ENCODE peak calls at places on chromosome 22, in six cellular contexts. D is foreskin fibroblast; I is coronary artery; P is tibial artery; B is activated CD8-positive, alpha-beta T cell treated with anti-CD3 and anti-CD28 coated beads for 36 hours; R is neural crest cell. G is an unnamed sample.

GRCh38 chr22:46801331-46801811 is 38.9 kb downstream of the TBC1D22A start:
- DNase-seq in P (peak), D (no peak), B (no peak), R (no peak), I (no peak), G (no peak)

GRCh38 chr22:30198152-30198845 is 48.3 kb downstream of the LIF start:
- DNase-seq in B (no peak), R (no peak), D (no peak), P (no peak), I (no peak), G (no peak)

GRCh38 chr22:20741634-20742581 is 32.0 kb upstream of the SERPIND1 start:
- DNase-seq in B (peak), D (peak), I (no peak), R (no peak), P (no peak), G (no peak)

GRCh38 chr22:22576244-22576988 is 17.4 kb upstream of the PRAME start:
- DNase-seq in D (peak), R (peak), I (no peak), B (peak), P (no peak), G (no peak)

GRCh38 chr22:48957987-48958321 is 869.7 kb downstream of the BRD1 start:
- DNase-seq in P (no peak), I (peak), D (no peak), R (no peak), B (no peak), G (peak)

GRCh38 chr22:24046024-24046423 is 34.9 kb downstream of the CABIN1 start:
- DNase-seq in R (no peak), P (no peak), I (peak), D (no peak), B (no peak), G (no peak)

GRCh38 chr22:48885919-48886305 is 941.8 kb downstream of the BRD1 start:
- DNase-seq in D (no peak), R (no peak), I (peak), B (no peak), P (peak), G (no peak)

GRCh38 chr22:24105661-24106060 is 75.6 kb upstream of the SUSD2 start:
- DNase-seq in I (no peak), D (no peak), B (no peak), P (no peak), R (no peak), G (no peak)

GRCh38 chr22:46107089-46107664 is 43.1 kb upstream of the PPARA start:
- DNase-seq in B (no peak), I (no peak), P (peak), D (no peak), R (no peak), G (no peak)

GRCh38 chr22:27231266-27231665 is 570.3 kb downstream of the MN1 start:
- DNase-seq in R (no peak), P (peak), I (peak), D (no peak), B (no peak), G (no peak)

GRCh38 chr22:50613291-50613981 is 12.8 kb downstream of the MAPK8IP2 start:
- DNase-seq in D (no peak), R (no peak), I (no peak), P (peak), B (no peak), G (no peak)

GRCh38 chr22:33013051-33013450 is 45.1 kb downstream of the SYN3 start:
- DNase-seq in D (no peak), R (no peak), I (no peak), B (no peak), P (no peak), G (no peak)

GRCh38 chr22:46128606-46129005 is 21.7 kb upstream of the PPARA start:
- DNase-seq in B (no peak), D (no peak), I (no peak), P (no peak), R (no peak), G (no peak)

GRCh38 chr22:36368359-36368983 is 19.3 kb downstream of the MYH9 start:
- DNase-seq in P (no peak), I (no peak), B (peak), D (peak), R (no peak), G (no peak)
- TF ChIP-seq CTCF in P (no peak), I (no peak), B (peak), D (peak), R (peak), G (peak)

DNA sequence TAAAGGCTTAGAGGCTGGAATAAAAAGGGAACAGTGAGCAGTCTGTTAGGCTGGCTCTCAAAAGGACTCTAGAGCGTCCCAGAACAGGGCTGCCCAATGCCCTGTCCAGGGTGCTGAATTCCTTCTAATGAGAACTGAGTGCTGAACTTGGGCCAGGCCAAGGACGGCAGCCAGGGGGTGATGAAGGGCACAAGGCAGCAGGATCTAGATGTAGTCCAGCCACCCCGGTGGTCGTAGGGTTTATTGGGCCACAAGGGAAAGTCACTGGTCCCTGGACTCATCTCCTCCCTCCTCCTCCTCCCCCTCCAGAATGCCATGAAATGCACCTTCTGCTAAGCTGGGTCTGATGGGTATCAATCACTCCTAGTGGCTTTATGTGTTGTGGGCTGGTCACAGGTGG is 19.2 kb downstream of the NPTXR start:
- DNase-seq in B (peak), R (peak), I (no peak), P (no peak), D (peak), G (no peak)
- TF ChIP-seq CTCF in B (no peak), R (peak), I (no peak), P (no peak), D (peak), G (peak)

GRCh38 chr22:35335936-35336781 is 36.5 kb downstream of the TOM1 start:
- DNase-seq in B (no peak), D (no peak), I (no peak), P (no peak), R (no peak), G (no peak)

GRCh38 chr22:35334010-35334409 is 34.3 kb downstream of the TOM1 start:
- DNase-seq in R (no peak), D (no peak), B (peak), I (no peak), P (no peak), G (no peak)

GRCh38 chr22:35341090-35341874 is 39.6 kb upstream of the HMOX1 start:
- DNase-seq in B (no peak), P (no peak), I (no peak), D (no peak), R (no peak), G (no peak)

GRCh38 chr22:35335468-35335867 is 35.8 kb downstream of the TOM1 start:
- DNase-seq in I (no peak), D (no peak), R (no peak), B (no peak), P (no peak), G (no peak)

GRCh38 chr22:35337932-35338331 is 38.2 kb downstream of the TOM1 start:
- DNase-seq in B (peak), D (no peak), R (no peak), P (no peak), I (no peak), G (no peak)
- TF ChIP-seq CTCF in B (peak), D (no peak), R (no peak), P (no peak), I (no peak), G (peak)

GRCh38 chr22:38017272-38017920 is 33.0 kb upstream of the SOX10 start:
- DNase-seq in B (peak), R (no peak), P (peak), D (peak), I (no peak), G (no peak)
- TF ChIP-seq CTCF in B (no peak), R (no peak), P (no peak), D (no peak), I (no peak), G (no peak)

DNA sequence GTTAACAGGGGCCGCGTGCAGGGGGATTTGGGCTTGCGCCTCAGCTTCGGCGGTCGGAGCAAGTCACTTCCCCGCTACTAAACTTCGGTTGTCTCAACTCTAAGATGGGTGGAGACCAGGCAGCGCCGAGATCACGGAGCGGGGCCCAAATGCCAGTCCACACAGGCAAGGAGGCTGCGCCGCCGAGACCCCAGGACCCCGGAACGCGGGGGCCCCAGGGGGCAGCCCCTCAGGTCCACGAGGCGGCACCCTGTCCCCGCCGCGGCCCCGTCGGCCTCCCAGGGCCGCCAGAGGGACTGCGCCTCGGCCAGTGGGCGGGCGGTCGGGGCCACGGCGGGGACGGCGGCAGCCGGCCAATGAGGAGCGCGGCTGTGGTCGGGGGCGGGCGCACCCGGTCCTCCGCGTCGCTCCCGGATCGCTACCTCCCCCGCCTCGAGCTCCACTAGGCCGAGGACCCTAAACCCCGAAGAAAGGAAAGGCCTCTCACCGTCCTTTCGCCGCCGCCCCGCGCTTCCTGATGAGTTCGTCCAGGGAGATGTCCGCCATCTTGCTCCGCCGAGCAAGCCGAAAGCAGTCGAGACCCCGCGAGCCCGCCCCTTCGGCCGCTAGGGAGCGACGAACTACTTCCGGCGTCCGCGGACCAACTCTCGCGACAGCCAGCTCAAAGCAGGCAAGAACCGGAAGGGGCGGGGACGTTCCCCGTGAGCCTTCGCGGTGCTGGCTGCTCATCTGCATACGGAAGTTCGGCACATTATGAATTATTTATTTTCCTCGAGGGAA is at the start of gene POLDIP3:
- DNase-seq in R (peak), B (peak), P (peak), I (peak), D (peak), G (peak)
- TF ChIP-seq CTCF in R (peak), B (no peak), P (peak), I (peak), D (peak), G (peak)

DNA sequence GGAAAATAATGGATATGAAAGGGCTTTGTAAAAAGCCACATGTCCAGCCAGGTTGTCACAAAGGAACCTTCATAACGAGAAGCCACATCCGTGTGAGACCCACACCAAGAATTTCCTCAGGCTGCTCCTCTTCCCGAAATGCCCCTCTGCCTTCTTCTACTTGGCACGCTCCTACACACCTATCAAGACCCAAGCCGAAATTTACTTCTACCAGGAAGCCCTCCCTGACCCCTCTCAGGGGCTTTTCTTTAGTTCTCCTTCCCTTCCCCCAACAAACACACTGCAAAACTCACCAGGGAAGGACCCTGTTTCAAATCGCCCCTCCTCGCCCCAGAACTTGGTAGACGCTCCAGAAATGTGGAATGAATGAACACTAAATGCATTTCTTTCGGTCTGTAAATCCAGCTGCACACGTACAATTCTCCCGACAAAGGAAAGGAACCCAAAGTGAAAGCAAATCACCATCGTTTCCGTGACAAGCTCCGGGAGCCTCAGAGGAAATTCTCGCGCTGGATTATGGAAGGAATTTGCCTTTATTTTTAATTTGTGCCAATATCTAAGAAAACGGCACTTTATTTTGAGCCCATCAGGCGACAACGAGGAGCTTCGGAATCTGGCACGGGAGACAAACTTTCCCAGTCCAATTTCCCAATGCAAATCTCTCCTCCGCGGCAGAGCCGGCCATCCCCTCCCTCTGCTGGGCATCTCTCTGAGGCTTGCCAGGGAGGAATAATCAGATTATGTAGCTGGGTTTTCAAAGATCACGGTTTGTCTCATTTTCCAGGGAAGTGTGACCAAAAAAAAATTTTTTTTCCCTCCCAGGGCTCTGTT is 13.2 kb upstream of the SHISAL1 start:
- DNase-seq in R (no peak), B (no peak), D (peak), I (no peak), P (no peak), G (no peak)
- TF ChIP-seq CTCF in R (no peak), B (no peak), D (peak), I (no peak), P (peak), G (no peak)